ENCODE peak calls at places on chromosomes 6 and 20, in six cellular contexts. N is astrocyte of the cerebellum, Y is AG09309, L is prostate gland, M is fibroblast of mammary gland, E is breast epithelium. K is an unnamed sample.

GRCh38 chr6:14372738-14373484 is 255.3 kb downstream of the CD83 start:
- DNase-seq in E (no peak), Y (no peak), L (no peak), N (no peak), M (no peak), K (no peak)

GRCh38 chr20:3163099-3164042 is 3.7 kb upstream of the FASTKD5 start:
- DNase-seq in Y (no peak), N (no peak), E (no peak), M (no peak), L (no peak), K (no peak)

GRCh38 chr6:89375427-89375868 is 22.9 kb upstream of the UBE2J1 start:
- DNase-seq in Y (no peak), N (no peak), M (no peak), L (peak; percentile 13), E (peak; percentile 73), K (peak; percentile 71)

GRCh38 chr6:52540286-52540902 is 36.5 kb downstream of the TRAM2 start:
- DNase-seq in Y (peak; percentile 29), M (no peak), N (peak; percentile 44), E (no peak), L (no peak), K (no peak)

GRCh38 chr20:46192376-46192944 is 74.3 kb downstream of the CD40 start:
- DNase-seq in M (no peak), N (no peak), L (no peak), E (no peak), Y (no peak), K (no peak)

GRCh38 chr6:113971786-113972185 is 838 bp upstream of the HDAC2 start:
- DNase-seq in M (peak; percentile 18), E (no peak), N (no peak), Y (no peak), L (no peak), K (no peak)

GRCh38 chr6:160534050-160534696 is 129.9 kb downstream of the LPA start:
- DNase-seq in M (peak; percentile 48), Y (no peak), E (peak; percentile 30), N (peak; percentile 26), L (peak; percentile 40), K (no peak)

GRCh38 chr6:167550936-167551633 is 226.2 kb downstream of the TTLL2 start:
- DNase-seq in E (no peak), N (peak; percentile 42), L (peak; percentile 73), M (no peak), Y (no peak), K (no peak)

GRCh38 chr6:22113046-22113766 is 183.6 kb downstream of the PRL start:
- DNase-seq in Y (peak; percentile 99), L (no peak), N (peak; percentile 94), M (peak; percentile 99), E (peak; percentile 24), K (peak; percentile 97)

GRCh38 chr20:32634041-32634805 is 39.5 kb downstream of the C20orf203 start:
- DNase-seq in M (no peak), Y (peak; percentile 2), E (no peak), N (no peak), L (no peak), K (no peak)

GRCh38 chr6:138972226-138972665 is 15.8 kb downstream of the REPS1 start:
- DNase-seq in E (no peak), M (peak; percentile 69), L (no peak), Y (no peak), N (no peak), K (no peak)

GRCh38 chr20:37984018-37984785 is 49.1 kb downstream of the TTI1 start:
- DNase-seq in L (no peak), N (no peak), M (no peak), E (no peak), Y (no peak), K (no peak)

GRCh38 chr6:33777716-33778474 is 11.0 kb downstream of the LEMD2 start:
- DNase-seq in M (no peak), Y (no peak), E (no peak), L (no peak), N (no peak), K (no peak)

GRCh38 chr6:35305117-35305516 is 7.5 kb downstream of the DEF6 start:
- DNase-seq in M (no peak), N (no peak), L (no peak), E (no peak), Y (no peak), K (no peak)

GRCh38 chr6:45676376-45676775 is 298.6 kb upstream of the SUPT3H start:
- DNase-seq in L (no peak), M (no peak), Y (no peak), E (no peak), N (no peak), K (no peak)

GRCh38 chr6:14738933-14739332 is 506.9 kb upstream of the JARID2 start:
- DNase-seq in L (no peak), Y (no peak), E (no peak), N (no peak), M (no peak), K (no peak)

GRCh38 chr6:118649918-118650499 is 1.4 kb downstream of the CEP85L start:
- DNase-seq in Y (no peak), N (no peak), L (no peak), M (no peak), E (no peak), K (no peak)

GRCh38 chr20:48635361-48635760 is 192.4 kb downstream of the PREX1 start:
- DNase-seq in Y (no peak), L (no peak), M (no peak), E (no peak), N (no peak), K (no peak)

GRCh38 chr20:9392892-9393857 is 121.2 kb upstream of the LAMP5 start:
- DNase-seq in M (peak; percentile 68), E (no peak), Y (no peak), L (peak; percentile 39), N (peak; percentile 55), K (no peak)

DNA sequence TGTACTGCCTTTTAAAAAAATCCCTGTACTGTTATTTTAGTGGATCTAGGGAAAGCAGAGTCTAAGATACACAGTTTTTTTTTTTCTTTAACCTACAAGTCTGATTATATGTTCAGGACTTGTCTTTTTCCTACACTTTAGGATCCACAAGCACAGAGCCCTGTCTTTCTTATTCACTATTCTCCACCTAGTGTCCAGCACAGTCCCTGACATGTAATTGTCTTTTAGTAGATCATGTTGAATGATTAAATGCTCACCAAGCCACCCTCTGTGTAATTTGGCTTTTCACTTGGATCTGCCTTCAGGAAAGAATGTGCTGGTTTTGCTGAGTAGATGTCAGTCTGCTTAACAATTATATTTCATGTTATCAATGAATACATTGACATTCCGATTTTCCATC is 35.8 kb upstream of the YWHAB start:
- DNase-seq in E (no peak), L (no peak), N (no peak), Y (no peak), M (no peak), K (no peak)
- TF ChIP-seq CTCF in E (no peak), L (no peak), N (no peak), Y (no peak), M (no peak), K (peak; percentile 11)

GRCh38 chr6:109477184-109477583 is 5.8 kb downstream of the ZBTB24 start:
- DNase-seq in L (no peak), N (no peak), E (no peak), M (no peak), Y (no peak), K (no peak)
- H3K4me3 ChIP-seq in L (no peak overlapping the region), N (no peak overlapping the region), E (no peak overlapping the region), M (no peak overlapping the region), Y (no peak overlapping the region), K (no peak overlapping the region)

GRCh38 chr6:3878048-3878666 is 29.0 kb downstream of the FAM50B start:
- DNase-seq in N (no peak), L (no peak), E (no peak), Y (no peak), M (peak; percentile 36), K (no peak)
- TF ChIP-seq CTCF in N (no peak), L (no peak), E (no peak), Y (no peak), M (no peak), K (no peak)

DNA sequence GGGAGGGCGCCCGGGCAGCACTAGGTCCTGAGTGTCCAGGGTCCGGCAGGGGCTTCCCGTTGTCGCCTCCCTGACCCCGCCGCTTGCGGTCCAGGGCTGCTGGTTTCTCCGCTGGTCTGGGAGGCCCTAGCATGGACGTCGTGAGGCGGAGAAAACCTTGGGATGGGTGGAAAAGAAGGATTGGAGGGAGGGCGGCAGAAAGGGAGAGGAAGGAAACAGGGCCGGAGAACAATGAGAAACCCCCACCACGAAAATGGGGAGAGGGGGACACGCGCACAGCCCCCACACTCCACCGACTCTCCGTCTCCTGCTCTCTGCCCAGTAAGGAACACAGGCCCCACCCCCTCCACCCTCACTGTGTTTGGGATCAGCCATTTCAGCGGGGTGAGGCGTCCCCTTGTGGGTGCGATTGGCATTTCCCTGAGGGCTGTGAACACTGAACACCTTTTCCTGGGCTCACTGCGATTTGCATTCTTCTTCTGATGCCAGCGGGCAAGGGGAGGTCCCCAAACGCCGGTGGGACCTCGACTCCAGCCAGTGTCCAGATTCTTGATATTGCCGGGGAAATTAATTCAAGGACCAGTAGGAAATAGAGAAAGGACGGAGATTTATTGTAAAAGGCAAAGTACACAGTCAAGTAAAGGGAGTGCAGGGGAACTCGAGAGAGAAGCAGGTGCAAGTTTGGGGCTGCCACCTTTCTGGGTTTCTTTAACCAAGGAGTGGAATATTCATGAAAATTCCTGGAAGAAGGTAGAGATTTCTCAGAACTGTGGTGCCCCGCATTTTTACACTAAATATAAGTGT is 3.3 kb upstream of the RAET1G start:
- DNase-seq in M (peak; percentile 74), Y (peak; percentile 25), L (peak; percentile 90), E (peak; percentile 90), N (peak; percentile 47), K (no peak)
- H3K4me3 ChIP-seq in M (peak overlapping the region; percentile 58), Y (peak overlapping the region; percentile 46), L (peak overlapping the region; percentile 39), E (peak overlapping the region; percentile 59), N (peak overlapping the region; percentile 43), K (peak overlapping the region; percentile 65)

DNA sequence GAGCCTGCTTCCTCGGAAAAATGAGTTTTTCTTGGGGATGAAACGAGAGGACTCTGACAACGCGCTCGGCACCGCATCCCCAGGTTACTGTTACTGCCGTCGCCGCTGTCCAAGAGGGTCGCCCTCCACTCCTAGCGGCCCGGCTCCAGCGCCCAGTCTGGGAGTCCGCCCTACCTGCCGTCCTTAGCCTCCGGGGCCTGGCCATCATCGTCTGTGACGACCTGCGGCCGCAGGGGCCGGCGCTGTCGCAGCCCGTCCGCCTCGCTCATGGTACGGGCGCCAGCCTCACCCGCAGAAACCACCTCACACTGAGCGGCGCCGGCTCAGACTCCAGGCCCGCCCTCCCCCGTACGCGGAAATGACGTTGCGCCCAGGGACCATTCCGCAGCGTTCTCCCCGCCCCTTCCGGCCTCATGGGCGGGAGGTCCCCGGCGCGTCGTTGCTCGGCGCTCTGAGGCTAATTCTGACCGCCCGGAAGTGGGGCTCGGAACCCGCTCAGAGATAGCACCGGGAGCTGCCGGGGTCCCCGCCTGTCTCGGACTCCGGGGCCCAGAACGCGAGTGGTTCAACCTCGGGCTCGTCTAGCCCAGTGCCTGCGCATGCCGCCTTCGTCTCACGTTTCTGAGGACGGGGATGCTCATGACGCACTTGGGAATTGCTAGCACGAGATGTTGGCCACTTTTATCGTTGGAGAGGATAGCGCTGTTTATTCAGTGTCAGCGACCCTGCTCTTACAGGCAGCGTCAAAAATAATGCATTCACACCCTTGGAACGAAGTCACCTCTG is at the start of gene APMAP:
- DNase-seq in Y (peak; percentile 41), L (peak; percentile 96), N (peak; percentile 70), M (peak; percentile 85), E (peak; percentile 93), K (no peak)
- TF ChIP-seq CTCF in Y (no peak), L (no peak), N (no peak), M (no peak), E (no peak), K (no peak)

GRCh38 chr6:166252601-166253000 is 55.6 kb downstream of the PRR18 start:
- DNase-seq in N (no peak), Y (no peak), L (no peak), M (no peak), E (no peak), K (no peak)
- H3K4me3 ChIP-seq in N (no peak overlapping the region), Y (no peak overlapping the region), L (no peak overlapping the region), M (no peak overlapping the region), E (no peak overlapping the region), K (no peak overlapping the region)